ENCODE peak calls at places on chromosomes 6 and 20, in five cellular contexts. A is endothelial cell of umbilical vein, C is epithelial cell of proximal tubule, W is fibroblast of pulmonary artery, Q is suprapubic skin. L is an unnamed sample.

GRCh38 chr6:79841577-79842381 is 105.6 kb downstream of the ELOVL4 start:
- DNase-seq in A (no peak), Q (no peak), W (peak), C (no peak), L (no peak)

GRCh38 chr20:21607971-21608735 is 94.3 kb upstream of the NKX2-2 start:
- DNase-seq in A (no peak), C (no peak), Q (no peak), W (no peak), L (no peak)

GRCh38 chr6:25706314-25707014 is 48.1 kb upstream of the SLC17A4 start:
- DNase-seq in C (peak), W (peak), A (no peak), Q (no peak), L (no peak)

GRCh38 chr20:42531675-42531985 is 658.1 kb downstream of the PTPRT start:
- DNase-seq in A (no peak), C (no peak), Q (no peak), W (no peak), L (no peak)

GRCh38 chr6:113558966-113559365 is 298.2 kb upstream of the MARCKS start:
- DNase-seq in W (peak), C (no peak), A (peak), Q (no peak), L (peak)

GRCh38 chr20:3902041-3902440 is 12.9 kb downstream of the PANK2 start:
- DNase-seq in Q (no peak), C (no peak), W (no peak), A (no peak), L (no peak)

GRCh38 chr20:31542201-31542842 is 28.1 kb downstream of the HM13 start:
- DNase-seq in W (no peak), C (no peak), A (no peak), Q (no peak), L (no peak)

GRCh38 chr6:68633654-68634502 is 1.2 kb upstream of the ADGRB3 start:
- DNase-seq in C (no peak), W (no peak), Q (no peak), A (no peak), L (no peak)

GRCh38 chr6:131937703-131938631 is 13.2 kb downstream of the CCN2 start:
- DNase-seq in C (no peak), W (peak), Q (no peak), A (peak), L (no peak)

GRCh38 chr6:33658982-33659689 is 38.0 kb downstream of the ITPR3 start:
- DNase-seq in C (no peak), W (no peak), Q (no peak), A (no peak), L (no peak)

GRCh38 chr6:30769088-30769852 is 24.9 kb upstream of the IER3 start:
- DNase-seq in Q (no peak), A (peak), C (peak), W (peak), L (peak)

GRCh38 chr20:58202039-58202438 is 26.4 kb downstream of the ANKRD60 start:
- DNase-seq in W (no peak), A (no peak), Q (no peak), C (no peak), L (no peak)

GRCh38 chr6:79250107-79250514 is 15.6 kb upstream of the HMGN3 start:
- DNase-seq in A (no peak), Q (no peak), W (no peak), C (no peak), L (no peak)

GRCh38 chr20:35979528-35979927 is 11.1 kb downstream of the CNBD2 start:
- DNase-seq in Q (no peak), A (no peak), W (no peak), C (no peak), L (no peak)

GRCh38 chr6:102390541-102390940 is 997.0 kb downstream of the GRIK2 start:
- DNase-seq in C (no peak), W (no peak), Q (no peak), A (no peak), L (no peak)

GRCh38 chr6:56914791-56915658 is 39.9 kb upstream of the BEND6 start:
- DNase-seq in A (no peak), Q (no peak), C (no peak), W (no peak), L (no peak)

GRCh38 chr6:69917834-69918233 is 51.5 kb downstream of the COL19A1 start:
- DNase-seq in C (peak), W (peak), Q (no peak), A (no peak), L (peak)

GRCh38 chr6:132483779-132484679 is 28.9 kb downstream of the STX7 start:
- DNase-seq in C (no peak), W (peak), A (peak), Q (no peak), L (peak)

GRCh38 chr20:60424267-60424904 is 466.2 kb downstream of the CDH26 start:
- DNase-seq in Q (no peak), W (no peak), C (no peak), A (no peak), L (no peak)

GRCh38 chr6:6942826-6943225 is 164.9 kb upstream of the RREB1 start:
- DNase-seq in W (peak), C (no peak), A (no peak), Q (no peak), L (no peak)

GRCh38 chr6:1604347-1604990 is 5.2 kb upstream of the FOXC1 start:
- DNase-seq in Q (peak), C (no peak), W (peak), A (peak), L (no peak)

GRCh38 chr6:6648659-6649343 is 60.3 kb downstream of the LY86 start:
- DNase-seq in W (no peak), C (no peak), Q (no peak), A (no peak), L (no peak)

GRCh38 chr20:24917797-24918578 is 31.1 kb upstream of the CST7 start:
- DNase-seq in A (peak), Q (no peak), W (peak), C (no peak), L (peak)

DNA sequence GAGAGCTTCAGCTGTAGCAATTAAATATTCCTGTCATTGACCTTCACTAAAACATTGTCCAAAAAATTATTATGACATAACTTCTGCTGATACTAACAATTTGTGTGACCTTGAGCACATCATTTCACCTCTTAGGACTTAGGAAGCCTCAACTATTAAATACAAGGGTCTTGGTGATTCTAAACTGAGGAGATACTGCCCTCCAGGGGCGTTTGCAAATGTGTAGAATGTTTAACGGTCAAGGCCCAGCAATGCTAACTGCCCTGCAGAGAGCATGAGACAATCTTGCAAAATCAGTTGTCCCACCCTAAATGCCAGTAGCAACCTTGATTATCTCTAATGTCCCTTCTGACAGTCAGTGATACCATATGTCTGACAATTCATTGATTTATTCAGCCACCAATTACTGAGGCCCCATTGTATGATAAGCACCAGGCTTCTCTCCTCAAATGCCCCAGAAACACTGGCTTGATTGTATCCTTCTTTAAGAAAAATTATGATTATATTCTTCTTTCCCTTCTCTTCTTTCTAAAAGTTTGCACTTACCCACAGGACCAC is 284.1 kb upstream of the PLN start:
- DNase-seq in Q (no peak), W (peak), A (peak), C (no peak), L (no peak)
- TF ChIP-seq CTCF in Q (no peak), W (peak), A (no peak), C (peak), L (no peak)

GRCh38 chr6:82000551-82000950 is 247.0 kb downstream of the IBTK start:
- DNase-seq in C (no peak), Q (no peak), W (no peak), A (no peak), L (no peak)

GRCh38 chr6:82006027-82006738 is 241.4 kb downstream of the IBTK start:
- DNase-seq in C (no peak), Q (no peak), W (peak), A (no peak), L (no peak)
- TF ChIP-seq CTCF in C (peak), Q (peak), W (peak), A (peak), L (peak)

DNA sequence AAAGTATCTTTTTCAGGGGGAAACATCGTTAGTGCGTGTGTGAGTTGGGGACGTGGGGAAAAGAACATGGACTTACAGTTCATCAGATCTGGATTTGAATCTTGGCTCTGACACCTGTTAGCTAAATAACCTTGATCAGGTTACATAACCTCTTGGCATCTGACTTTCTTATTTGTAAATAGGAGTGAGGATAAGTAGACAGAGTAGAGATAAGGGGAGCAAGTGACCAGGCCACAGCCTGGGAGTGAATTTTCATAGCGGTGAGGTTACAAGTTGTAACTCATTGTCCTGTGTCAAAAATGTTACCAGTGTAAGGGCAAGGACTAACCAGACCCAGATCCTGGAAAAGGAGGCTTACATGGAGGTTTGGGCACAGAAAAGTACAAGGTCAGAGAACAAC is 733.5 kb upstream of the MMS22L start:
- DNase-seq in A (no peak), W (no peak), Q (no peak), C (no peak), L (no peak)
- TF ChIP-seq CTCF in A (no peak), W (no peak), Q (no peak), C (no peak), L (no peak)

DNA sequence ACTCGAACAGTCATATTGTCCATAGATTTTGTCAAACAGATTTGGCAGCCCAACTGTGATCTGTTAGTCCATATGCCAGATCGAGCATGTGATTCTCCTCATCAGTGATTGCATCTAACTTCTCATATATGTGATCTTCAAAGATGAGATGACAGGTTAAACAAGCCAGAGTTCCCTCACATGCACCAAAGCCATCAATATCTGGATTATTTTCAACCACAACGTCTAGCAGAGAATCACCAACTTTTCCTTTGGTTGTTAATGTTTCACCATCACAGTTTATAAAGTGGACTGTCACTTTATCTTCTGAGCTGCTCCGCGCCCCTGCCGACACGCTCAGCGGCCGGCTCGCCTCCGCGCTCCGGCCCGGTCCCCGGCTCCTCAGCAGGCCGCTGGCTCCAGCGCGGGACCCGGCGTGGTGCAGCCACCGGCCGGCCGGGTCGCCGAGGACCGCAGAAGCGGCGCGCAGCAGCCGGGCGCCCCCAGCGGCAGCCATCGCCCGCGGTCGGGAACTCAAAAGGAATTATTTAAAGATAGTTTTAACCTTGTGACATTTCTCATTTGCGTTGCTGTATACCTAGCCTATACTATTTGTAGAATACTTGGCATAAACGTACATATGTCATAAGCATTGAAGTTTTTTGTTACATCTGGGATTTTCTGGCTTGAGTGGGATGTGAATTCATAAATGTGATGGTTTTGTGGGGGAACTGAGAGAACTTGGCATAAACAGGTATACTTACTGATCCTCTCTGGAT is 40.1 kb upstream of the DYNLRB1 start:
- DNase-seq in A (peak), C (no peak), Q (no peak), W (peak), L (no peak)
- TF ChIP-seq CTCF in A (peak), C (peak), Q (peak), W (peak), L (peak)

L was measured in AG09319.